ENCODE peak calls at places on chromosome 14, in four cellular contexts. T, J, U and L are unnamed samples.

GRCh38 chr14:54220122-54220691 is 176.6 kb upstream of the CDKN3 start:
- DNase-seq in T (peak), J (no peak), U (no peak), L (peak)

GRCh38 chr14:60642270-60642789 is 6.9 kb downstream of the SIX1 start:
- DNase-seq in T (no peak), J (no peak), U (no peak), L (peak)

GRCh38 chr14:55814064-55814463 is 234.1 kb downstream of the KTN1 start:
- DNase-seq in T (peak), J (no peak), U (peak), L (no peak)

GRCh38 chr14:34721129-34721528 is 6.7 kb upstream of the CFL2 start:
- DNase-seq in T (no peak), J (no peak), U (no peak), L (no peak)

GRCh38 chr14:50347521-50347920 is 35.4 kb downstream of the DMAC2L start:
- DNase-seq in T (peak), J (no peak), U (peak), L (no peak)

GRCh38 chr14:101626331-101626730 is 65.0 kb downstream of the DIO3 start:
- DNase-seq in T (no peak), J (no peak), U (no peak), L (no peak)

GRCh38 chr14:96363751-96364336 is 518 bp downstream of the GSKIP start:
- DNase-seq in T (peak), J (peak), U (peak), L (peak)

GRCh38 chr14:22794533-22794932 is 20.7 kb downstream of the SLC7A7 start:
- DNase-seq in T (no peak), J (no peak), U (no peak), L (no peak)

GRCh38 chr14:42110167-42110566 is 503.5 kb downstream of the LRFN5 start:
- DNase-seq in T (no peak), J (no peak), U (peak), L (peak)

GRCh38 chr14:92122351-92122677 is 545 bp downstream of the CPSF2 start:
- DNase-seq in T (peak), J (peak), U (peak), L (peak)

GRCh38 chr14:87252103-87252502 is 740.9 kb downstream of the GALC start:
- DNase-seq in T (no peak), J (no peak), U (no peak), L (no peak)

GRCh38 chr14:22159968-22160367 is 429.1 kb downstream of the DAD1 start:
- DNase-seq in T (no peak), J (peak), U (no peak), L (no peak)

GRCh38 chr14:93047661-93048060 is 68.1 kb downstream of the ITPK1 start:
- DNase-seq in T (peak), J (no peak), U (no peak), L (no peak)

GRCh38 chr14:101502761-101503392 is 58.4 kb upstream of the DIO3 start:
- DNase-seq in T (no peak), J (no peak), U (no peak), L (no peak)

GRCh38 chr14:86166541-86166940 is 636.6 kb downstream of the FLRT2 start:
- DNase-seq in T (no peak), J (no peak), U (no peak), L (no peak)

GRCh38 chr14:63594455-63595372 is 47.0 kb downstream of the WDR89 start:
- DNase-seq in T (no peak), J (no peak), U (no peak), L (no peak)

GRCh38 chr14:35404496-35405303 is at the start of gene NFKBIA:
- DNase-seq in T (peak), J (peak), U (peak), L (peak)

GRCh38 chr14:38208825-38209562 is 1.3 kb downstream of the SSTR1 start:
- DNase-seq in T (peak), J (peak), U (peak), L (peak)

GRCh38 chr14:58947156-58947555 is 241.3 kb upstream of the DAAM1 start:
- DNase-seq in T (no peak), J (no peak), U (no peak), L (no peak)

GRCh38 chr14:82642425-82642824 is 1108.8 kb upstream of the SEL1L start:
- DNase-seq in T (no peak), J (peak), U (no peak), L (peak)

GRCh38 chr14:93013368-93013719 is 90.4 kb downstream of the CHGA start:
- DNase-seq in T (no peak), J (no peak), U (peak), L (no peak)

GRCh38 chr14:23299558-23299957 is 3.1 kb downstream of the PPP1R3E start:
- DNase-seq in T (peak), J (no peak), U (peak), L (no peak)

GRCh38 chr14:22319526-22320352 is 269.3 kb downstream of the DAD1 start:
- DNase-seq in T (peak), J (peak), U (peak), L (peak)

GRCh38 chr14:104112113-104112505 is 26.3 kb upstream of the KIF26A start:
- DNase-seq in T (no peak), J (no peak), U (no peak), L (no peak)

GRCh38 chr14:74614508-74615495 is 2.8 kb upstream of the LTBP2 start:
- DNase-seq in T (no peak), J (no peak), U (no peak), L (no peak)

GRCh38 chr14:31967669-31967975 is 109.5 kb upstream of the ARHGAP5 start:
- DNase-seq in T (no peak), J (no peak), U (no peak), L (no peak)

GRCh38 chr14:58722433-58722832 is 84.7 kb downstream of the DACT1 start:
- DNase-seq in T (no peak), J (no peak), U (no peak), L (no peak)

GRCh38 chr14:36238666-36239363 is 62.3 kb upstream of the PTCSC3 start:
- DNase-seq in T (no peak), J (no peak), U (peak), L (no peak)

GRCh38 chr14:45680531-45680930 is 427.5 kb upstream of the MIS18BP1 start:
- DNase-seq in T (no peak), J (no peak), U (no peak), L (peak)

GRCh38 chr14:63203618-63204406 is 431 bp upstream of the RHOJ start:
- DNase-seq in T (peak), J (peak), U (peak), L (peak)

GRCh38 chr14:101196051-101196450 is 292.5 kb upstream of the RTL1 start:
- DNase-seq in T (no peak), J (no peak), U (no peak), L (no peak)

GRCh38 chr14:35285168-35285990 is 6.8 kb upstream of the PSMA6 start:
- DNase-seq in T (peak), J (no peak), U (peak), L (no peak)

GRCh38 chr14:95220663-95221231 is 63.4 kb upstream of the DICER1 start:
- DNase-seq in T (no peak), J (no peak), U (peak), L (peak)

GRCh38 chr14:101126376-101127130 is 223.0 kb upstream of the RTL1 start:
- DNase-seq in T (no peak), J (no peak), U (no peak), L (no peak)

GRCh38 chr14:69086537-69086936 is 66.4 kb downstream of the DCAF5 start:
- DNase-seq in T (no peak), J (no peak), U (no peak), L (no peak)
- H3K9ac ChIP-seq in T (no peak), J (no peak), U (no peak), L (no peak)

DNA sequence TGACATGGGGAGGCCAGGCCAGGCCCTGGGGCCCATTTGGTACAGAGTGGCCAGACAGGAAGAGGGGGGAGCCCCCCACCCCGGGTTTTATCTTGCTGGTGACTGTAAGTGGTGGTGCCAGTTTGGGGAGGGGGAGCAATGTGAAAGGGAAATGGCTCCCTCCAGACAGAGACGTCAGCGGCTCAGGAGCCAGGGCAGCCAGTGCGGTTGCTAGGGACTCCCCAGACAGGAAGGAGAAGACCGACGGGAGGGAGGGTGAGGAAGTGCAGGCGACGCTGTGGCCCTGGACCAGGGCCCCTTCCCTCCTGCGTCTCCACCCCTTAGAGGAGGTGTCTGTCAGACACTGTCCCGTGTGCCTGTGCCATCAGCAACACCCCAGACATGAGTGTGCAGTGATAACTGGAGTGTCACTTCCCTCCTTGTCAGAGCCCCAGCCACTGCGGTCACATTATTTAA is 7.0 kb downstream of the VASH1 start:
- DNase-seq in T (peak), J (peak), U (no peak), L (peak)
- H3K4me3 ChIP-seq in T (no peak), J (no peak), U (no peak), L (no peak)

DNA sequence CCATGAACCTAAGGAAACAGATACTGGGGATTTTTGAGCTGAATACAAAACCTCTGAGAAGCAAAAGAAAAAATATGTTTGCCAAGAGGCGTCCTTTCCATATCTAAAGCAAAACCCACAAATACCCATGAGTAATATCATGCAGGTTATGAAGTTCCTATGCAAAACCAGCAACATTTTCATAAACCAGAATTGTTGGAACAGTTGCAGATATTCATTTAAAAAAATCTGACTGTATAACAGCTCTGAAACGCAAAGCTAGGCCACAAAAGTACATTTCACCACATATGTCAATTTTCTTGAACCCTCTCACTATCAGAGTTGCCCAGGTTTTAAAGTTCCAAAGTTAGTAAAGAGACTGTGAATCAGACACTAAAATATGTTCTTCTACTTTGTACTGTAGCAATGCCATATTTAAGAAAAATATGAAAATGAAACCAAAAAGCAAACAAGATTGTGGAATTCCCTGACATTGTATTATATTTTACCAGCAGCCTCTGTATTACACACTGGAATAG is 33.8 kb upstream of the HIF1A start:
- DNase-seq in T (no peak), J (no peak), U (peak), L (no peak)
- H3K9ac ChIP-seq in T (peak), J (no peak), U (no peak), L (no peak)

GRCh38 chr14:89702151-89702936 is 252.2 kb downstream of the EFCAB11 start:
- DNase-seq in T (no peak), J (peak), U (peak), L (no peak)
- H3K4me3 ChIP-seq in T (no peak), J (peak), U (peak), L (no peak)

GRCh38 chr14:105203057-105203494 is 22.0 kb upstream of the NUDT14 start:
- DNase-seq in T (peak), J (peak), U (peak), L (peak)

GRCh38 chr14:105203701-105204100 is 22.6 kb upstream of the NUDT14 start:
- DNase-seq in T (no peak), J (no peak), U (no peak), L (no peak)

GRCh38 chr14:105205718-105206208 is 24.7 kb upstream of the NUDT14 start:
- DNase-seq in T (no peak), J (no peak), U (no peak), L (no peak)

GRCh38 chr14:105204931-105205717 is 24.0 kb upstream of the NUDT14 start:
- DNase-seq in T (no peak), J (no peak), U (no peak), L (no peak)

DNA sequence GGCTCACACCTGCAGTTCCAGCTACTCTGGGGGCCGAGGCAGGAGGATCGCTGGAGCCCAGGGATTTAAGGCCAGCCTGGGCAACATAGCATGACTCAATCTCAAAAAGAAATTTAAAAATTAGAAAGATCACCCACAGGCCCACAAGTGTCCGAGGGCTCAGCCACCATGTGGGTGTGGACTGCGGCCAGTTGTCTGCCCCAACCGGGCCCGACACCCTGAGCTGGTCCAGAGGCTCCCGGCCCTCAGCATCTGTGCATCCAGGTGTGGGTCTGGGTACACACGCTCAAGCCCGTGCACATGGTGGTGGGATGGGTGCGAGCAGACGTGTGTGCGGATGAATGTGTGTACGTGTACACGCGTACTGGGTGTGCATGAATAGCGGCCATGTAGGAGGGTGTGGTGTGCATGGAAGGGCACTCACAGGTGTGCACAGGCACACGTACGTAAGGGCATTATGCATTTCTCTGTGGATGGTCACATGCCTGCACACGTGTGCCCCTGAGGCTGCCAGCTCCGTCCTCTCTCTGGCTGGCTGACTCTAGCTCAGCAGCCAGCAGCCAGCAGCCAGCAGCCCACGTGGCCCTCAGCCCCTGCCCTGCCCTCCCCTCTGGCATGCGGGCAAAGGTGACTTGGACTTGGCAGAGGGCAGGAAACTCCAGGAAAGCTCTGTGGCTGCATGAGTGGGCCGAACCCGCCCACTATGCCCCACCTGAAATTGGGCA is 23.3 kb upstream of the NUDT14 start:
- DNase-seq in T (no peak), J (peak), U (no peak), L (no peak)
- H3K9ac ChIP-seq in T (no peak), J (no peak), U (no peak), L (no peak)

DNA sequence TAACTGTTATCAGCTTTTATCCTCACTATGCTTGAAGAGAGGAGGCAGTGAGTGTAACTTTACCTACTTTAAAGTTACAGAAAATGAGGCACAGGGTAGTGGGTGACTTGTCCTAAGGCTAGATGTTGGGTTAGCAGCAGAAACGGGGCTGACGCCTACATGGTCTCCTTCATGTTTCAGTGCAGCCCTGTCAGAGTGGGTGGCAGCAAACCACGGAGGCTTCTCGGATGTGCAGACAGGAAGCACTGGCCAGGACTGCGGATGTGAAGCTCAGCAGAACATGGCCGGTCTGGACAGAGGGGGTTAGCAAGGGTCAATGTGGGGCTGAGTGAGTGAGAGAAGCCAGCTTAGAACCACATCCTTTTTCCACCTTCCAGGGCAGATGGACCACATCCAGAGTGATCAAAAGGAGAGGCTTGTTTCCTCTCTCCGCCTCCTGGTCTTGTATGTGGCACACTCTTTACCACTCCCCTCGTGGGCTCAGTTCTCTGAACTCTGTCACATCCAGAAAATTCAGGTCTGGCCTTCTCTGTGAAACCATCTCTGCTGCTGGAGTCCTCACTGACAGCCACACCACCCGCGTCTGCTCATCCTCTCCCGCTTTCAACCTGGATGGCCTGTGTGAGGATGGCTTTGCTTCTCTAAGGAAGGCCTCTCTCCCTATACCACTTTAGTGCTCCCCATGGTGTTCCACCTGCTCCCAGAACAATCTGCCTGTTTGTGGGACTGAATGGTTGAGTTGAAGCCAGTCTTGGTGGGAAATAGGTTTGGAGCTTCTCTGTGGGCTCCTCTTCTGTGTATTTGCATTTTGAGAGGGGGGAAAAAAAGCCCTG is 14.1 kb downstream of the SUSD6 start:
- DNase-seq in T (peak), J (peak), U (peak), L (no peak)
- H3K4me3 ChIP-seq in T (no peak), J (no peak), U (no peak), L (no peak)

DNA sequence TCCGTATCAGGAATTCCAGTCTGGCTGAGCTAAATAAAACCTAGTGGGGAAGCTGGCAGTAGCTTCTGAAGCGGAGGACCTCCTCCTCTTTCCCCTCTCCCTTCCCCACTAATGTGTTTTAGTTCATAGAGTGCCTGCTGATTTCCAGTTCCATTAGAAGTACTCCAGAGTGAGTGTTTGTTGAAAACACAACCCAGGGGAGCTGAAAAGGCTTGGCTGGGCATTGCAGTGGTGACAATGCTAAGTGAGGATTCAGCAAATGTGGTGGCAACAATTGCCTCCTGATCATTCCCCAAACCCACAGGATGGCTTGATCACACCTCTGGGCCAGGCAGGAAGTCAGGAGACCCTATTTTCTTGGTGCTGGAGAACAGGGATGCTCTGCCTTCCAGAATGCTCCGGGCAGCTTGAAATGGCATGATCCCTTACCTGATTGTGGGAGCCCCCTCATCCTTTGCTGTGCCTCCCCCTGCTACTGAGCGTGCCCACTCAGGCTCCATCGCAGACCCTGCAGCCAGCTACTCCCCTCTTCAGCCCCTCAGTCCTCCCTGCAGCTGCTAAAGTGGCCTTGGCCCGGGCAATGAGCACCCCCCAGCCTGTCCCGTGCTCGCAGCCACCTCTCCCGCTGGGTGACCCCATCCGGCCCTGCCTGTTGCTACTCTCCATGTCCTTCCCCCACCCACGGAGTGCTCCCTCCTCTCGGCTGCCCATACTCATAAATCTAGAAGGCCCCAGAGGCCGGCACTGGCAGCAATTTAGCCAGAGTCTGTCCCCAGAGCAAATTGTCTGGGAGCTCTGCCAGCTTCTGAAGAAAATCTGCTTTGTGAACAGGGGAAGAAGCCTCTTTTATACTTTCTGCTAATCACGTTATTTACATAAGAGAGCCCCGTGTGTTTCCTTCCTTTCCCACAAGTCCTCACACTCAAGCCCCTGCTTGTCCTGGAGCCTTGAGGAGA is 143.9 kb upstream of the FRMD6 start:
- DNase-seq in T (peak), J (peak), U (peak), L (peak)
- H3K9ac ChIP-seq in T (no peak), J (no peak), U (peak), L (no peak)